ENCODE peak calls at places on chromosomes 7 and 10, in five cellular contexts. One of them, this sample, is unnamed.

GRCh38 chr7:102883098-102883860 is 29.5 kb upstream of the LRRC17 start:
- DNase-seq in astrocyte: peak
- DNase-seq in AG09309: no peak
- DNase-seq in pancreas: no peak
- DNase-seq in tibial artery: no peak
- DNase-seq in this sample: no peak

GRCh38 chr10:95445837-95446347 is 115.3 kb downstream of the SORBS1 start:
- DNase-seq in astrocyte: peak
- DNase-seq in AG09309: peak
- DNase-seq in pancreas: peak
- DNase-seq in tibial artery: peak
- DNase-seq in this sample: no peak

GRCh38 chr10:79084972-79085597 is 16.3 kb downstream of the ZMIZ1 start:
- DNase-seq in astrocyte: no peak
- DNase-seq in AG09309: no peak
- DNase-seq in pancreas: no peak
- DNase-seq in tibial artery: no peak
- DNase-seq in this sample: no peak

GRCh38 chr10:6191147-6191546 is 11.6 kb upstream of the PFKFB3 start:
- DNase-seq in astrocyte: no peak
- DNase-seq in AG09309: no peak
- DNase-seq in pancreas: no peak
- DNase-seq in tibial artery: no peak
- DNase-seq in this sample: no peak

GRCh38 chr7:33807779-33808482 is 97.4 kb upstream of the BMPER start:
- DNase-seq in astrocyte: peak
- DNase-seq in AG09309: peak
- DNase-seq in pancreas: no peak
- DNase-seq in tibial artery: no peak
- DNase-seq in this sample: peak

GRCh38 chr7:70700935-70701425 is 431.0 kb upstream of the GALNT17 start:
- DNase-seq in astrocyte: no peak
- DNase-seq in AG09309: no peak
- DNase-seq in pancreas: no peak
- DNase-seq in tibial artery: no peak
- DNase-seq in this sample: no peak

GRCh38 chr10:132193907-132194552 is 7.3 kb downstream of the DPYSL4 start:
- DNase-seq in astrocyte: no peak
- DNase-seq in AG09309: no peak
- DNase-seq in pancreas: peak
- DNase-seq in tibial artery: peak
- DNase-seq in this sample: no peak

GRCh38 chr10:124724279-124725027 is 19.7 kb downstream of the FAM53B start:
- DNase-seq in astrocyte: no peak
- DNase-seq in AG09309: no peak
- DNase-seq in pancreas: no peak
- DNase-seq in tibial artery: peak
- DNase-seq in this sample: no peak

GRCh38 chr10:71251319-71251718 is 38.9 kb downstream of the UNC5B start:
- DNase-seq in astrocyte: no peak
- DNase-seq in AG09309: no peak
- DNase-seq in pancreas: no peak
- DNase-seq in tibial artery: no peak
- DNase-seq in this sample: no peak

DNA sequence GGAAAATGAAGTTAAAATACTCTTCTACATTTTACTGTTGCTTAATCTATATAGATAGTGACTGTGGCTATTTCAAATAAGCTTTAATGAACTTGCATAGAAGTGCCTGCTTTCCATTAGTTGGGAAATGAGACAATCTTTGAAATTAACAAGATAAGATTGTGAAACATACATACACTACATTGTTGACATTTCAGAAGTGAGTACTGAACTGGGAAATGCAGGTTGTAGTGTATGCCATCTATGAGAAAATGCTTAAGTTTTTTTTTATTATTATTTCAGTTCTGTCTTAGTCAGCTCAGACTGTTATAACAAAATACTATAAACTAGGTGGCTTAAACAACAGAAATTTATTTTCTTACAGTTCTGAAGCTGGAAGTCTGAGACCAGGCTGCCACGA is 49.6 kb upstream of the CSTF2T start:
- DNase-seq in astrocyte: no peak
- DNase-seq in AG09309: no peak
- DNase-seq in pancreas: no peak
- DNase-seq in tibial artery: no peak
- DNase-seq in this sample: no peak
- TF ChIP-seq CTCF in astrocyte: no peak
- TF ChIP-seq CTCF in AG09309: no peak
- TF ChIP-seq CTCF in pancreas: no peak
- TF ChIP-seq CTCF in tibial artery: no peak
- TF ChIP-seq CTCF in this sample: no peak

GRCh38 chr7:113752289-113752688 is 166.5 kb downstream of the PPP1R3A start:
- DNase-seq in astrocyte: no peak
- DNase-seq in AG09309: no peak
- DNase-seq in pancreas: no peak
- DNase-seq in tibial artery: no peak
- DNase-seq in this sample: no peak
- TF ChIP-seq CTCF in astrocyte: no peak
- TF ChIP-seq CTCF in AG09309: no peak
- TF ChIP-seq CTCF in pancreas: no peak
- TF ChIP-seq CTCF in tibial artery: no peak
- TF ChIP-seq CTCF in this sample: no peak

GRCh38 chr10:4767033-4767814 is 58.8 kb upstream of the AKR1E2 start:
- DNase-seq in astrocyte: peak
- DNase-seq in AG09309: no peak
- DNase-seq in pancreas: no peak
- DNase-seq in tibial artery: no peak
- DNase-seq in this sample: no peak

GRCh38 chr10:4772202-4772570 is 53.8 kb upstream of the AKR1E2 start:
- DNase-seq in astrocyte: no peak
- DNase-seq in AG09309: no peak
- DNase-seq in pancreas: no peak
- DNase-seq in tibial artery: no peak
- DNase-seq in this sample: no peak

GRCh38 chr10:4770766-4771553 is 55.0 kb upstream of the AKR1E2 start:
- DNase-seq in astrocyte: peak
- DNase-seq in AG09309: peak
- DNase-seq in pancreas: no peak
- DNase-seq in tibial artery: no peak
- DNase-seq in this sample: no peak

GRCh38 chr10:4775808-4776207 is 50.2 kb upstream of the AKR1E2 start:
- DNase-seq in astrocyte: peak
- DNase-seq in AG09309: peak
- DNase-seq in pancreas: no peak
- DNase-seq in tibial artery: no peak
- DNase-seq in this sample: no peak

DNA sequence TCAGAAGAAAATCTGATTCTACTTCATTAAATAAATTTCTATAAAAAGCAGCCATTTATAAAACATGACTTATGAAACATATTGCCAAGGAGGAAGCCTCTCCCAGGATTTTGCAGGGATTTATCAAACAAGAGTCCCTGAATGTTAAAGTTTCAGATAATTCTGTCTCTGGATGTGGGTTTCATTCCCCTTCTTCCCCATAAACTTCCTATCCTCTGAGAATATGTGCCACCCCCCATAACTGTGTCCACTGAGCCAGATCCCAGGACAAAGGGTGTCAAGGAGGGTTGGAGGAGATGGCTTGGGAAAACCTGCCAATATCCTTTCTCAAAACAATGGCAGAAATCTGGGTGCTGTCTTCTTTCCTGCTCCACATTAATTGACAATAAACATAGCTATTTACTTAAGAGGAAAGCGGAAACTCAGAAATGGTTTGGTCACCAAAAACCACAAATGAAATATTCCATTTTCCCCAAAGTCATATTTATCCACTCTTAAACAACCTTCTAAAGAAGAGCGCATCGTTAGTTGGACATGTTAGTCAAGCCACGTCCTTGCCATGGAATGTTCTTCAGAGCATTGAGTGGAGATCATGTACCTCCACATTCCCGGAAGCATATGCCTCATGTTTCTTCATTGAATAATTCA is 54.3 kb upstream of the AKR1E2 start:
- DNase-seq in astrocyte: peak
- DNase-seq in AG09309: no peak
- DNase-seq in pancreas: no peak
- DNase-seq in tibial artery: no peak
- DNase-seq in this sample: no peak
- TF ChIP-seq CTCF in astrocyte: no peak
- TF ChIP-seq CTCF in AG09309: no peak
- TF ChIP-seq CTCF in pancreas: no peak
- TF ChIP-seq CTCF in tibial artery: no peak
- TF ChIP-seq CTCF in this sample: no peak

GRCh38 chr7:29946428-29947186 is 43.0 kb downstream of the SCRN1 start:
- DNase-seq in astrocyte: peak
- DNase-seq in AG09309: no peak
- DNase-seq in pancreas: peak
- DNase-seq in tibial artery: no peak
- DNase-seq in this sample: no peak
- TF ChIP-seq CTCF in astrocyte: peak
- TF ChIP-seq CTCF in AG09309: peak
- TF ChIP-seq CTCF in pancreas: no peak
- TF ChIP-seq CTCF in tibial artery: peak
- TF ChIP-seq CTCF in this sample: peak

GRCh38 chr10:108911814-108912541 is 1011.3 kb downstream of the XPNPEP1 start:
- DNase-seq in astrocyte: peak
- DNase-seq in AG09309: no peak
- DNase-seq in pancreas: peak
- DNase-seq in tibial artery: peak
- DNase-seq in this sample: no peak
- TF ChIP-seq CTCF in astrocyte: peak
- TF ChIP-seq CTCF in AG09309: peak
- TF ChIP-seq CTCF in pancreas: no peak
- TF ChIP-seq CTCF in tibial artery: no peak
- TF ChIP-seq CTCF in this sample: peak

This sample was measured in osteocyte.